ENCODE peak calls at places on chromosomes 12 and 14, in four cellular contexts. One of them, this sample, is unnamed.

GRCh38 chr14:65032319-65032718 is 45.6 kb downstream of the FNTB start:
- DNase-seq in SW480: no peak
- DNase-seq in erythroblast: no peak
- DNase-seq in putamen: no peak
- DNase-seq in this sample: no peak

GRCh38 chr14:67486890-67487289 is 1.6 kb downstream of the TMEM229B start:
- DNase-seq in putamen: no peak
- DNase-seq in SW480: no peak
- DNase-seq in erythroblast: no peak
- DNase-seq in this sample: no peak

GRCh38 chr12:14148489-14149240 is 167.3 kb upstream of the GRIN2B start:
- DNase-seq in SW480: no peak
- DNase-seq in erythroblast: no peak
- DNase-seq in putamen: no peak
- DNase-seq in this sample: no peak

GRCh38 chr12:69935651-69936100 is 110.6 kb downstream of the MYRFL start:
- DNase-seq in erythroblast: no peak
- DNase-seq in putamen: no peak
- DNase-seq in SW480: no peak
- DNase-seq in this sample: no peak

GRCh38 chr14:72737560-72737943 is 156.3 kb downstream of the DPF3 start:
- DNase-seq in SW480: no peak
- DNase-seq in erythroblast: peak; percentile 17
- DNase-seq in putamen: no peak
- DNase-seq in this sample: no peak

GRCh38 chr12:106907846-106908245 is 47.9 kb upstream of the TMEM263 start:
- DNase-seq in erythroblast: no peak
- DNase-seq in putamen: no peak
- DNase-seq in SW480: no peak
- DNase-seq in this sample: no peak

GRCh38 chr12:95182868-95183415 is 34.3 kb downstream of the FGD6 start:
- DNase-seq in putamen: no peak
- DNase-seq in erythroblast: peak; percentile 68
- DNase-seq in SW480: peak; percentile 30
- DNase-seq in this sample: no peak

GRCh38 chr12:106091421-106091820 is 47.3 kb downstream of the NUAK1 start:
- DNase-seq in SW480: no peak
- DNase-seq in erythroblast: no peak
- DNase-seq in putamen: no peak
- DNase-seq in this sample: no peak

GRCh38 chr12:120314220-120314619 is 12.1 kb downstream of the SIRT4 start:
- DNase-seq in erythroblast: no peak
- DNase-seq in putamen: no peak
- DNase-seq in SW480: no peak
- DNase-seq in this sample: no peak